ENCODE peak calls at places on chromosomes 1 and 21, in four cellular contexts. One of them, this sample, is unnamed.
A peak's percentile ranks its signal among the peaks of the same experiment; 100 is the strongest.

GRCh38 chr21:33419538-33420123 is 16.4 kb downstream of the IFNGR2 start:
- DNase-seq in activated naive CD4-positive, alpha-beta T cell treated with Interleukin-2 at 50 U/mL for 16 hours: no peak
- DNase-seq in cardiac fibroblast: peak; percentile 88
- DNase-seq in non-pigmented ciliary epithelial cell: no peak
- DNase-seq in this sample: no peak

GRCh38 chr1:229434641-229435051 is 752 bp upstream of the ACTA1 start:
- DNase-seq in activated naive CD4-positive, alpha-beta T cell treated with Interleukin-2 at 50 U/mL for 16 hours: no peak
- DNase-seq in cardiac fibroblast: no peak
- DNase-seq in non-pigmented ciliary epithelial cell: no peak
- DNase-seq in this sample: no peak

GRCh38 chr1:161267332-161267731 is 8.8 kb downstream of the PCP4L1 start:
- DNase-seq in activated naive CD4-positive, alpha-beta T cell treated with Interleukin-2 at 50 U/mL for 16 hours: no peak
- DNase-seq in cardiac fibroblast: no peak
- DNase-seq in non-pigmented ciliary epithelial cell: no peak
- DNase-seq in this sample: no peak

GRCh38 chr1:174969977-174970376 is 29.8 kb upstream of the CACYBP start:
- DNase-seq in activated naive CD4-positive, alpha-beta T cell treated with Interleukin-2 at 50 U/mL for 16 hours: no peak
- DNase-seq in cardiac fibroblast: peak; percentile 31
- DNase-seq in non-pigmented ciliary epithelial cell: peak; percentile 74
- DNase-seq in this sample: no peak

GRCh38 chr1:241834733-241835377 is 13.1 kb upstream of the EXO1 start:
- DNase-seq in activated naive CD4-positive, alpha-beta T cell treated with Interleukin-2 at 50 U/mL for 16 hours: no peak
- DNase-seq in cardiac fibroblast: peak; percentile 72
- DNase-seq in non-pigmented ciliary epithelial cell: no peak
- DNase-seq in this sample: no peak

GRCh38 chr1:65170511-65171142 is 22.6 kb downstream of the AK4 start:
- DNase-seq in activated naive CD4-positive, alpha-beta T cell treated with Interleukin-2 at 50 U/mL for 16 hours: no peak
- DNase-seq in cardiac fibroblast: peak; percentile 69
- DNase-seq in non-pigmented ciliary epithelial cell: no peak
- DNase-seq in this sample: no peak

GRCh38 chr21:41229527-41230248 is 61.7 kb downstream of the BACE2 start:
- DNase-seq in activated naive CD4-positive, alpha-beta T cell treated with Interleukin-2 at 50 U/mL for 16 hours: no peak
- DNase-seq in cardiac fibroblast: no peak
- DNase-seq in non-pigmented ciliary epithelial cell: no peak
- DNase-seq in this sample: no peak

GRCh38 chr1:177311111-177311510 is 140.4 kb downstream of the BRINP2 start:
- DNase-seq in activated naive CD4-positive, alpha-beta T cell treated with Interleukin-2 at 50 U/mL for 16 hours: no peak
- DNase-seq in cardiac fibroblast: no peak
- DNase-seq in non-pigmented ciliary epithelial cell: no peak
- DNase-seq in this sample: no peak

GRCh38 chr1:34266127-34266951 is 89.6 kb downstream of the C1orf94 start:
- DNase-seq in activated naive CD4-positive, alpha-beta T cell treated with Interleukin-2 at 50 U/mL for 16 hours: no peak
- DNase-seq in cardiac fibroblast: no peak
- DNase-seq in non-pigmented ciliary epithelial cell: no peak
- DNase-seq in this sample: no peak

GRCh38 chr1:32831878-32832277 is 14.4 kb downstream of the S100PBP start:
- DNase-seq in activated naive CD4-positive, alpha-beta T cell treated with Interleukin-2 at 50 U/mL for 16 hours: no peak
- DNase-seq in cardiac fibroblast: no peak
- DNase-seq in non-pigmented ciliary epithelial cell: no peak
- DNase-seq in this sample: no peak

GRCh38 chr1:200292699-200293098 is 117.1 kb downstream of the ZNF281 start:
- DNase-seq in activated naive CD4-positive, alpha-beta T cell treated with Interleukin-2 at 50 U/mL for 16 hours: no peak
- DNase-seq in cardiac fibroblast: no peak
- DNase-seq in non-pigmented ciliary epithelial cell: no peak
- DNase-seq in this sample: no peak

GRCh38 chr1:39321979-39322378 is 117.5 kb downstream of the MACF1 start:
- DNase-seq in activated naive CD4-positive, alpha-beta T cell treated with Interleukin-2 at 50 U/mL for 16 hours: no peak
- DNase-seq in cardiac fibroblast: no peak
- DNase-seq in non-pigmented ciliary epithelial cell: no peak
- DNase-seq in this sample: no peak

GRCh38 chr1:47792786-47793185 is 204.4 kb downstream of the TRABD2B start:
- DNase-seq in activated naive CD4-positive, alpha-beta T cell treated with Interleukin-2 at 50 U/mL for 16 hours: no peak
- DNase-seq in cardiac fibroblast: no peak
- DNase-seq in non-pigmented ciliary epithelial cell: no peak
- DNase-seq in this sample: no peak

GRCh38 chr1:236164273-236164672 is 21.9 kb downstream of the GPR137B start:
- DNase-seq in activated naive CD4-positive, alpha-beta T cell treated with Interleukin-2 at 50 U/mL for 16 hours: no peak
- DNase-seq in cardiac fibroblast: no peak
- DNase-seq in non-pigmented ciliary epithelial cell: no peak
- DNase-seq in this sample: no peak

GRCh38 chr21:29371464-29371863 is 72.7 kb downstream of the BACH1 start:
- DNase-seq in activated naive CD4-positive, alpha-beta T cell treated with Interleukin-2 at 50 U/mL for 16 hours: peak; percentile 31
- DNase-seq in cardiac fibroblast: peak; percentile 17
- DNase-seq in non-pigmented ciliary epithelial cell: no peak
- DNase-seq in this sample: no peak

GRCh38 chr1:208160259-208160819 is 83.8 kb downstream of the PLXNA2 start:
- DNase-seq in activated naive CD4-positive, alpha-beta T cell treated with Interleukin-2 at 50 U/mL for 16 hours: no peak
- DNase-seq in cardiac fibroblast: no peak
- DNase-seq in non-pigmented ciliary epithelial cell: no peak
- DNase-seq in this sample: no peak

GRCh38 chr1:196403803-196404690 is 204.2 kb downstream of the KCNT2 start:
- DNase-seq in activated naive CD4-positive, alpha-beta T cell treated with Interleukin-2 at 50 U/mL for 16 hours: no peak
- DNase-seq in cardiac fibroblast: peak; percentile 83
- DNase-seq in non-pigmented ciliary epithelial cell: peak; percentile 77
- DNase-seq in this sample: no peak

GRCh38 chr1:18157352-18157751 is 49.8 kb downstream of the IGSF21 start:
- DNase-seq in activated naive CD4-positive, alpha-beta T cell treated with Interleukin-2 at 50 U/mL for 16 hours: no peak
- DNase-seq in cardiac fibroblast: no peak
- DNase-seq in non-pigmented ciliary epithelial cell: no peak
- DNase-seq in this sample: no peak

GRCh38 chr1:27575861-27576331 is 28.0 kb downstream of the AHDC1 start:
- DNase-seq in activated naive CD4-positive, alpha-beta T cell treated with Interleukin-2 at 50 U/mL for 16 hours: no peak
- DNase-seq in cardiac fibroblast: peak; percentile 34
- DNase-seq in non-pigmented ciliary epithelial cell: no peak
- DNase-seq in this sample: no peak

GRCh38 chr1:149917590-149918144 is at the start of gene SV2A:
- DNase-seq in activated naive CD4-positive, alpha-beta T cell treated with Interleukin-2 at 50 U/mL for 16 hours: peak; percentile 43
- DNase-seq in cardiac fibroblast: peak; percentile 51
- DNase-seq in non-pigmented ciliary epithelial cell: no peak
- DNase-seq in this sample: peak; percentile 55

GRCh38 chr1:217062566-217062965 is 339.3 kb upstream of the ESRRG start:
- DNase-seq in activated naive CD4-positive, alpha-beta T cell treated with Interleukin-2 at 50 U/mL for 16 hours: no peak
- DNase-seq in cardiac fibroblast: no peak
- DNase-seq in non-pigmented ciliary epithelial cell: no peak
- DNase-seq in this sample: no peak

GRCh38 chr1:109239580-109240068 is 9.7 kb upstream of the CELSR2 start:
- DNase-seq in activated naive CD4-positive, alpha-beta T cell treated with Interleukin-2 at 50 U/mL for 16 hours: peak; percentile 34
- DNase-seq in cardiac fibroblast: peak; percentile 51
- DNase-seq in non-pigmented ciliary epithelial cell: no peak
- DNase-seq in this sample: no peak

GRCh38 chr21:38813143-38813542 is 7.4 kb downstream of the ETS2 start:
- DNase-seq in activated naive CD4-positive, alpha-beta T cell treated with Interleukin-2 at 50 U/mL for 16 hours: no peak
- DNase-seq in cardiac fibroblast: no peak
- DNase-seq in non-pigmented ciliary epithelial cell: no peak
- DNase-seq in this sample: no peak

This sample was measured in NK-92 treated with Interleukin-12 subunit alpha and Interleukin-12 subunit beta, amount 100 ng/mL, for 24 hours.